ENCODE peak calls at places on chromosomes 13 and 19, in eight cellular contexts. O is GM23248; D is iPS DF 6.9; R is transverse colon; G is CD4-positive, CD25-positive, alpha-beta regulatory T cell; H is DND-41; M is heart left ventricle; W is colonic mucosa. T is an unnamed sample.

GRCh38 chr13:105918842-105919741 is 616.4 kb downstream of the EFNB2 start:
- DNase-seq in O (peak; percentile 51), D (no peak), R (peak; percentile 80), G (no peak), H (no peak), M (no peak), W (peak; percentile 89), T (peak; percentile 76)

GRCh38 chr13:99665716-99666115 is 164.4 kb downstream of the TM9SF2 start:
- DNase-seq in O (no peak), D (no peak), R (no peak), G (no peak), H (no peak), M (no peak), W (no peak), T (no peak)

GRCh38 chr19:273393-273792 is 17.8 kb downstream of the PLPP2 start:
- DNase-seq in O (no peak), D (no peak), R (no peak), G (no peak), H (no peak), M (no peak), W (no peak), T (no peak)

GRCh38 chr13:95276119-95276505 is 25.1 kb downstream of the ABCC4 start:
- DNase-seq in O (no peak), D (no peak), R (no peak), G (no peak), H (no peak), M (no peak), W (no peak), T (no peak)

GRCh38 chr19:6033744-6034264 is 55.9 kb upstream of the RANBP3 start:
- DNase-seq in O (no peak), D (no peak), R (no peak), G (no peak), H (no peak), M (no peak), W (no peak), T (no peak)

GRCh38 chr19:41367848-41368301 is 3.9 kb upstream of the B9D2 start:
- DNase-seq in O (peak; percentile 94), D (no peak), R (no peak), G (no peak), H (no peak), M (no peak), W (no peak), T (peak; percentile 97)

GRCh38 chr13:51666316-51666715 is 82.1 kb downstream of the WDFY2 start:
- DNase-seq in O (no peak), D (no peak), R (no peak), G (no peak), H (no peak), M (no peak), W (no peak), T (no peak)

GRCh38 chr19:310781-311496 is 19.7 kb upstream of the PLPP2 start:
- DNase-seq in O (no peak), D (no peak), R (no peak), G (no peak), H (no peak), M (peak; percentile 48), W (no peak), T (no peak)

GRCh38 chr13:29541400-29541799 is 54.1 kb downstream of the SLC7A1 start:
- DNase-seq in O (no peak), D (no peak), R (no peak), G (no peak), H (no peak), M (no peak), W (no peak), T (no peak)

GRCh38 chr13:50387124-50387581 is 371.9 kb downstream of the KCNRG start:
- DNase-seq in O (peak; percentile 47), D (no peak), R (peak; percentile 50), G (peak; percentile 38), H (peak; percentile 52), M (peak; percentile 69), W (peak; percentile 51), T (peak; percentile 74)

GRCh38 chr13:33053397-33054066 is 37.3 kb downstream of the KL start:
- DNase-seq in O (peak; percentile 52), D (no peak), R (no peak), G (no peak), H (no peak), M (no peak), W (no peak), T (peak; percentile 73)

GRCh38 chr13:26601669-26602068 is 44.2 kb downstream of the WASF3 start:
- DNase-seq in O (peak; percentile 69), D (no peak), R (no peak), G (no peak), H (peak; percentile 18), M (no peak), W (no peak), T (peak; percentile 49)

GRCh38 chr19:11284535-11284934 is 11.4 kb upstream of the TSPAN16 start:
- DNase-seq in O (no peak), D (no peak), R (no peak), G (no peak), H (no peak), M (no peak), W (no peak), T (no peak)

DNA sequence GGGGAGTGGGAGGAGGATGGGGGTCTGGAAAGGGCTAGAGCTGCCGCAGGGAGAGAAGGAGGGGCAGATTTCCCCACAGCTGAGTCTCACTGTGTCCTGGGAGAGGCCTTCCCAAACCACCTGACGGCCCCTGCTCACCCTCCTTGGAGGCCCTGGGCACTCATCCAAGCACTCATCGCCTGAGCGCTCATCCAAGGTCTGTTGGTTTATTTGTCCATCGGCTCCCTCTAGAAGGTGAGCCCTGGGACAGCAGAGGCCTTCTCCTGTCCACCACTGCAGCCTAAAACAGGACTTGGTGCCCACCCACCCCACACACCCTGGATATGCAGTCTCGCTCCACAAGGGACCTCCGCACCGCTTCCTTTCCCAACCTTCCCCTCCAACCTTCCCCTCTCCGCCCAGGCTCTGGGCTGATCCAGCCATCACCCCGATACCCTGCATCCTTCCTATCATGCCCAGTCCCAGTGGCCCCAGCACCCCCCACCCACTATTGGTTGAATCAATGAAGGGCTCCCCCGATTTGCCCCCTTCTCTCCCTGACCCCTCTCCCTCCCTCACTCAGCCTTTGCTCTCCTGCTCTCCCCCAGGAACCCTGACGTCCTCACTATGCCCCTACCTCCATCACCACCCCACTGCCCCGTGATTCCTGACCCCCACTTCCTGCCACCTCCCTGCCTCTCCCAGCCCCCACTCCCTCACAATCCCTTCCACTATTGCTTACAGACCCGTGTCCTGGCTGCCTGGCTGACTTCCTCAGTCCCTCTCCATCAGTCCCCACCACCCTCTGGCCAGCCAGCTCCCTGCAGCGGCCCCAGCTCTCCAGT is 1.6 kb downstream of the UBXN6 start:
- DNase-seq in O (peak; percentile 92), D (no peak), R (peak; percentile 48), G (no peak), H (no peak), M (no peak), W (no peak), T (peak; percentile 42)
- H3K4me3 ChIP-seq in O (peak overlapping the region; percentile 85), D (no peak overlapping the region), R (peak overlapping the region; percentile 95), G (peak overlapping the region; percentile 66), H (peak overlapping the region; percentile 96), M (no peak overlapping the region), W (peak overlapping the region; percentile 63), T (peak overlapping the region; percentile 90)

GRCh38 chr13:46596501-46596900 is 43.5 kb downstream of the LRCH1 start:
- DNase-seq in O (no peak), D (no peak), R (no peak), G (no peak), H (no peak), M (no peak), W (no peak), T (no peak)

GRCh38 chr13:46600943-46601311 is 48.0 kb downstream of the LRCH1 start:
- DNase-seq in O (no peak), D (no peak), R (no peak), G (no peak), H (no peak), M (no peak), W (no peak), T (no peak)

GRCh38 chr13:46598820-46599180 is 45.8 kb downstream of the LRCH1 start:
- DNase-seq in O (no peak), D (no peak), R (no peak), G (no peak), H (no peak), M (no peak), W (no peak), T (no peak)

GRCh38 chr13:46595918-46596315 is 42.9 kb downstream of the LRCH1 start:
- DNase-seq in O (no peak), D (no peak), R (no peak), G (no peak), H (no peak), M (no peak), W (no peak), T (no peak)

GRCh38 chr13:46598140-46598819 is 45.3 kb downstream of the LRCH1 start:
- DNase-seq in O (no peak), D (no peak), R (no peak), G (no peak), H (no peak), M (no peak), W (no peak), T (no peak)
- H3K4me1 ChIP-seq in O (peaks cover 27% of the 10 kb centered on the region), D (no peaks in the 10 kb centered on the region), R (peaks cover 24% of the 10 kb centered on the region), G (peaks cover 44% of the 10 kb centered on the region), H (no peaks in the 10 kb centered on the region), M (peaks cover 86% of the 10 kb centered on the region), W (peaks cover 3% of the 10 kb centered on the region), T (peaks cover 15% of the 10 kb centered on the region)

DNA sequence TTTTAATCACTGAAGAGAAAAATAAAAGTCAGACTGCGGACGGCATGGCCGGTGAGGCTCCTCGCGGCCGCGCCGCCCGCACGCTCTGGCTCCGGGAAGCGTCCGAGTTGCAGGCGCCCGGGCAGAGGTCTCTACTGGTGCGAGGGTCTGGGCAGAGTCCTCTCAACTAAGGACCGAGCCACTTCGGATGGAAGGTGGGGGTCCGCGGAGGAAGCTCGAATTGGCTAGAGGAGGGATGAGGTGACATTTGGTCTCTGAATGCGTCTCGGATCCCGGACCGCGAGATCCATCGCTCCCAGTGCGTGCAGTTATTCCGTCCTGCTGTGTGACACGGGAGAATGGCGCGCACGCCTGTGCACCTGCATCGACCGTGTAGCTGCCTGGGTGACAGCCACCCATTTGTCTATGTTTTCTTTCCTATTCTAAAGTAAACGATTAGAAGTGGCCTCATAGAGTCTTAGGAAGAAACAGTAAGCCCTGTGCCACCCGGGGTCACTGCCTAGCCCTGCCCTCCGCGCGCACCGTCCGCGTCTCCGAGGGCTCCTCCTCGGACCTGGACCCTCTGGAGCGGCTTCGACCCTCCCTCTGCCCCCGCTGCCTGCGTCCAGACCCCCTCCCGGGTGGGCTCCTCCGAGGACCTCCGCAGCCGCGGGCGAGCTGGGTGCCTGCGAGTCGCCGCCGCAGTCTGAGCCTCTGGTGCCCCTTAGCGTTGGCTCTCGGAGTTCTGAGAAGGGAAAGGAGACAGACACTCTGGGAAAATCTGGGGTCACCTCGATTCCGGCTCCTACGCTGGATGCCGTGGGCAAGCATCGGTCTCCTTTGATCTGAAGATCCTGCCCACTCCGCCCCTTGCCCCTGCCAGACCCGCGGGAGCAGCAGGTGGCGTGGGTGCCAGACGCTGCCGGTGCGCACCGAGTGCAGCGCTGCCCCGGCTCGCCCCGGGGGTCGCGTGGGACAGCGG is 347.4 kb downstream of the LIG4 start:
- DNase-seq in O (peak; percentile 84), D (no peak), R (no peak), G (no peak), H (no peak), M (no peak), W (no peak), T (peak; percentile 32)
- H3K4me3 ChIP-seq in O (peak overlapping the region; percentile 98), D (peak overlapping the region; percentile 66), R (peak overlapping the region; percentile 39), G (no peak overlapping the region), H (no peak overlapping the region), M (peak overlapping the region; percentile 14), W (peak overlapping the region; percentile 9), T (peak overlapping the region; percentile 84)

DNA sequence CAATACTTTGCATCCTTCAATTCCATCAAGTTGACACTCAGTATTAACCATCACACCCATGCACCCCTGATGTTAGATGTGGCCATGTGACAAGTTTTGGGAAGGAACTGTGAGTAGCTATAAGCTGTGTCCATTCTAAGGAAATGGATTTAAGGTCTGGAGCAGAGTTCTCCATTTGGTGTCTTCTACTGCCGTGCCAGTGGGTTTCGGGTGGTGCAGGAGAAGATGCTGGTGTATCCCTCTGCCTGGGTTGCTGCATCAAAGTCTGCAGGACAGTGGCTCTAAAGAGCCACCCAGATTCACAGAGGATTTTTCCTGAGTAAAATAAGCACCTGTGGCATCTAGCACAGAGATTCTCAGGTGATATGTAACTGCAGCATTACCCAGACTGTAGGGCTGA is 105.7 kb upstream of the IRS2 start:
- DNase-seq in O (no peak), D (no peak), R (no peak), G (no peak), H (no peak), M (no peak), W (no peak), T (no peak)
- H3K4me1 ChIP-seq in O (no peaks in the 10 kb centered on the region), D (no peaks in the 10 kb centered on the region), R (no peaks in the 10 kb centered on the region), G (no peaks in the 10 kb centered on the region), H (no peaks in the 10 kb centered on the region), M (no peaks in the 10 kb centered on the region), W (no peaks in the 10 kb centered on the region), T (no peaks in the 10 kb centered on the region)